ENCODE peak calls at places on chromosome 5, in six cellular contexts. W, U, P, Y, C and O are unnamed samples.

GRCh38 chr5:150497274-150497988 is 10.5 kb upstream of the NDST1 start:
- DNase-seq in U (no peak), W (peak), Y (peak), P (peak), C (peak), O (peak)

GRCh38 chr5:116521173-116521872 is 53.3 kb downstream of the SEMA6A start:
- DNase-seq in C (peak), P (no peak), Y (no peak), W (no peak), U (no peak), O (no peak)

GRCh38 chr5:154206291-154206690 is 15.8 kb downstream of the GALNT10 start:
- DNase-seq in C (no peak), P (no peak), Y (no peak), W (peak), U (peak), O (no peak)

GRCh38 chr5:39447059-39447458 is 22.3 kb upstream of the DAB2 start:
- DNase-seq in C (no peak), W (no peak), U (no peak), P (no peak), Y (peak), O (no peak)

GRCh38 chr5:175797521-175798038 is 73.8 kb upstream of the CPLX2 start:
- DNase-seq in U (peak), Y (no peak), P (no peak), C (no peak), W (no peak), O (no peak)

GRCh38 chr5:61472172-61472958 is 140.3 kb downstream of the ZSWIM6 start:
- DNase-seq in Y (no peak), C (no peak), U (no peak), W (no peak), P (no peak), O (no peak)

GRCh38 chr5:88734983-88735382 is 148.0 kb downstream of the MEF2C start:
- DNase-seq in P (no peak), Y (peak), U (no peak), C (no peak), W (no peak), O (no peak)

GRCh38 chr5:90654235-90654634 is 95.6 kb downstream of the ADGRV1 start:
- DNase-seq in Y (no peak), U (no peak), C (no peak), W (no peak), P (no peak), O (no peak)

GRCh38 chr5:123916331-123917121 is 404.5 kb downstream of the CSNK1G3 start:
- DNase-seq in W (no peak), P (peak), Y (peak), C (peak), U (no peak), O (peak)

GRCh38 chr5:24365406-24365805 is 279.4 kb downstream of the CDH10 start:
- DNase-seq in Y (no peak), P (no peak), C (no peak), U (no peak), W (no peak), O (no peak)

GRCh38 chr5:624118-624950 is 12.2 kb downstream of the CEP72 start:
- DNase-seq in W (no peak), P (no peak), Y (no peak), U (no peak), C (no peak), O (no peak)

GRCh38 chr5:68383888-68384310 is 168.3 kb downstream of the PIK3R1 start:
- DNase-seq in U (no peak), Y (no peak), C (peak), W (no peak), P (no peak), O (no peak)

GRCh38 chr5:125372694-125373621 is 626.5 kb upstream of the ZNF608 start:
- DNase-seq in U (peak), W (no peak), C (peak), Y (peak), P (no peak), O (peak)

GRCh38 chr5:35815089-35815936 is 41.4 kb upstream of the IL7R start:
- DNase-seq in U (peak), W (no peak), P (no peak), C (peak), Y (peak), O (no peak)

GRCh38 chr5:151058891-151059611 is 21.8 kb downstream of the TNIP1 start:
- DNase-seq in C (no peak), U (no peak), P (no peak), Y (no peak), W (peak), O (no peak)

GRCh38 chr5:78731884-78732283 is 83.3 kb upstream of the LHFPL2 start:
- DNase-seq in C (peak), U (no peak), P (no peak), W (no peak), Y (no peak), O (no peak)

GRCh38 chr5:143968071-143968878 is 156.3 kb downstream of the HMHB1 start:
- DNase-seq in C (peak), U (no peak), Y (peak), W (no peak), P (no peak), O (peak)
- TF ChIP-seq CTCF in C (peak), U (peak), Y (no peak), W (no peak), P (peak), O (peak)

GRCh38 chr5:83146441-83146840 is 69.1 kb downstream of the XRCC4 start:
- DNase-seq in Y (no peak), C (no peak), W (no peak), U (no peak), P (no peak), O (no peak)
- H3K4me3 ChIP-seq in Y (no peak), C (no peak), W (no peak), U (no peak), P (no peak), O (no peak)

DNA sequence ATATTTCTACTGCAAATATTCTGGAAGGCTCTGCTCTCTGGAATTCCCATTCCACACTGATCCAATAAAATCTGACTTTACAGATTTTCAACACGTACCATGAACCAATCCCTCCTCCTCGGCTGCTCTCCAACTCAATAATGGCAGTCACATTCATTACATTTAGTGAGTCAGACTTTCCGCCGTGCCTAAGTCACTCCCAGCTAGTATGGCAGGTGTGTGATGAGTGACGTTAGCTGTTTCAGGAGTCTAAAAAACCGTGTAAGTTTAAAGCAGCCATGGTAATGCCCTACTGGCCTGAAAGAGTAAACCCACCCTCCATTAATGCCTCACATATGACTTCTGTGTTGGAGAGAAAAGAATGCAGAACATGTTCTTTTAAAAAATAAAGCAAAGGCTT is 3.3 kb downstream of the FBN2 start:
- DNase-seq in P (peak), C (peak), W (no peak), Y (no peak), U (no peak), O (peak)
- TF ChIP-seq CTCF in P (no peak), C (no peak), W (no peak), Y (no peak), U (no peak), O (no peak)

GRCh38 chr5:161273410-161273809 is 273.1 kb downstream of the GABRB2 start:
- DNase-seq in P (no peak), W (no peak), C (no peak), Y (no peak), U (no peak), O (no peak)

GRCh38 chr5:161266954-161267353 is 279.6 kb downstream of the GABRB2 start:
- DNase-seq in P (no peak), W (no peak), C (no peak), U (no peak), Y (no peak), O (no peak)

GRCh38 chr5:161269125-161269524 is 277.4 kb downstream of the GABRB2 start:
- DNase-seq in Y (no peak), W (no peak), U (no peak), C (no peak), P (no peak), O (no peak)

DNA sequence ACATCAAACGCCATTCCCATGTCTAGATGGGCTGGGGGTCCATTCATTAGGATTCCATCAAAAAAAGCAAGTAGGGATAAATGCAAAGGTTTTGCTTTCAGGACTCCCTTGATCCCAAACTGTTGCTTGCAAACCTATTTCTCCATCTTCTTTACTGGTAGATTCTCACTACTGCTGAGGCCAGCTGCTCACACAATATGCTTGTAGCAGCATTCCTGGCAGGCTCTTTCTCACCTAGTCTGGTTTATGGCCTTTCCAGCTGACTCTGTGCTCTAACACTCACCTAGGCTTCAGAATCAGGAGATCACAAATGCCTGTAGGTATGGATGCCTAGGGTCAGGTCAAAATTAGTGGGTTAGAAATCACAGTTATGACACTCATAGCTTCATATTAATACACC is 274.7 kb downstream of the GABRB2 start:
- DNase-seq in U (no peak), P (no peak), W (no peak), C (no peak), Y (no peak), O (no peak)
- H3K4me3 ChIP-seq in U (no peak), P (no peak), W (no peak), C (no peak), Y (no peak), O (no peak)

GRCh38 chr5:177302354-177303110 is 987 bp downstream of the RAB24 start:
- DNase-seq in Y (no peak), U (no peak), C (no peak), P (no peak), W (no peak), O (no peak)

GRCh38 chr5:177299711-177300110 is 3.8 kb downstream of the RAB24 start:
- DNase-seq in W (no peak), U (no peak), C (no peak), P (no peak), Y (no peak), O (no peak)

GRCh38 chr5:177300971-177301370 is 2.5 kb downstream of the RAB24 start:
- DNase-seq in Y (no peak), C (peak), U (no peak), W (no peak), P (no peak), O (no peak)

GRCh38 chr5:177301503-177302165 is 1.9 kb downstream of the RAB24 start:
- DNase-seq in Y (no peak), C (peak), P (peak), U (no peak), W (peak), O (no peak)

GRCh38 chr5:177300236-177300880 is 3.2 kb downstream of the RAB24 start:
- DNase-seq in Y (peak), P (no peak), U (no peak), W (peak), C (peak), O (peak)
- TF ChIP-seq CTCF in Y (peak), P (no peak), U (no peak), W (no peak), C (peak), O (peak)

DNA sequence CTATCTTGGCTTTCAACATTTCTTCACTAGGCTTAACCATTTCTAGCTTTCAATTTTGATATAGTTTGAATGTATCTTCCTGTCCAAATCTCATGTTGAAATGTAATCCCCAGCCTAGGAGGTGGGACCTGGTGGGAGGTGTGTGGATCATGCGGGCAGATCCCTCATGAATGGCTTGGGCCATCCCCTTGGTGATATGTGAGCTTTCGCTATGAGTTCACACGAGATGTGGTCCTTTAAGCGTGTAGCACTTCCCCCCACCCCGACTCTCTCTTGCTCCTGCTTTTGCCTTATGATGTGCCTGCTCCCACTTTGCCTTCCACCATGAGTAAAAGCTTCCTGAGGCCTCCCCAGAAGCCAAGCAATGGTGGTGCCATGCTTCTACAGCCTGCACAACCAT is 40.6 kb downstream of the PHAX start:
- DNase-seq in W (no peak), Y (no peak), U (no peak), P (no peak), C (no peak), O (no peak)
- H3K4me3 ChIP-seq in W (no peak), Y (no peak), U (no peak), P (no peak), C (no peak), O (no peak)

GRCh38 chr5:135018457-135018856 is 15.6 kb downstream of the PITX1 start:
- DNase-seq in Y (no peak), P (no peak), C (no peak), U (peak), W (no peak), O (no peak)
- TF ChIP-seq CTCF in Y (no peak), P (no peak), C (no peak), U (no peak), W (no peak), O (no peak)

DNA sequence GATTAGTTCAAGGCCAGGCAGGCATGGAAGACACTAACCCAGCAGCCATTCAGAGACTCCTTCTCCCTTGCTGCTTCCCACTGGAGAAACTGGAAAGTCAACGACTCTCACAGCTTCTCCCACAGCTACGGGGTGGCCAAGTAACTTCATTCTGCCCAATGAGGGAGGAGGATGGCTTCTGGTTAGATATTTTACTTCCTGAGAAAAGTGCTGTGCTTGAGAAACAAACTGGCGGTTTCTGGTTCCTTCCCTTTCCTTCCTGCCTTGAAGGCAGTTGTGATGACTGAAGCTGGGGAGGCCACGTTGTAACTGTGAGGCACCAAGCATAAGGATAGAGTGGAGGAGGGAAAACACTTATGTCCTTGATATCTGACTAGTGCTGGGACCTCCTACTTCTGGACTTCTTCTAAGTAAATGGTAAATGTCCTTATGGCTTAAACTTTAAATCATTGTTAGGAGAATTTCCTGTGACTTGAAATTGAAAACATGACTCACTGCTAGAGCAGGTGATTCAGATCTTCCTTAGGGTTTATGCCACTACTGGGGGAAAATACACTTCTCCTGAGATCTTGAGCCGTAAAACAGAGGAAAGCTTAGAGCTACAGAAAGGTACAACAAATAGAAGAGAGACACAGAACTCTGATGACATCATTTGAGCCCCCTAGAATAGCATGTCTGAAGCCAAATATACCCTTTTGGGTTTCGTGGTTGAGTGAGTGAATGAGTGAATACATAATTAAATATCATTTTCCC is 3.1 kb upstream of the GNPDA1 start:
- DNase-seq in W (no peak), U (no peak), P (no peak), Y (peak), C (peak), O (no peak)
- H3K4me3 ChIP-seq in W (no peak), U (no peak), P (no peak), Y (no peak), C (no peak), O (no peak)